ENCODE peak calls at places on chromosomes 2 and 18, in ten cellular contexts. T is stimulated activated CD8-positive, alpha-beta memory T cell treated with anti-CD3 and anti-CD28 coated beads, Interleukin-15, amount 100 ng/mL, for 4 hours; G is CD8-positive, alpha-beta memory T cell; J is WERI-Rb-1; M is EH; D is stimulated activated CD4-positive, alpha-beta T cell treated with anti-CD3 and anti-CD28 coated beads, Interleukin-4, amount 100 ng/mL, for 48 hours; I is skeletal muscle cell; R is T-cell; Y is stimulated activated naive B cell treated with anti-CD40 and anti-IgM and Interleukin-4, amounts not matched to agents 10 μg/mL and 1 μg/mL and 100 μg/mL, for 72 hours; S is LHCN-M2. Z is an unnamed sample.

GRCh38 chr2:17587469-17587868 is 47.0 kb downstream of the VSNL1 start:
- DNase-seq in T (no peak), G (no peak), J (no peak), M (no peak), D (no peak), I (no peak), R (no peak), Y (no peak), S (no peak), Z (no peak)

GRCh38 chr2:29238497-29238896 is 123.3 kb downstream of the CLIP4 start:
- DNase-seq in T (no peak), G (no peak), J (peak; percentile 66), M (peak; percentile 41), D (no peak), I (no peak), R (no peak), Y (no peak), S (peak; percentile 18), Z (no peak)

GRCh38 chr2:71561441-71562267 is 108.3 kb downstream of the DYSF start:
- DNase-seq in T (no peak), G (no peak), J (no peak), M (no peak), D (no peak), I (no peak), R (no peak), Y (no peak), S (no peak), Z (no peak)

GRCh38 chr2:175976758-175977157 is 25.3 kb downstream of the LNPK start:
- DNase-seq in T (no peak), G (no peak), J (no peak), M (peak; percentile 53), D (no peak), I (no peak), R (no peak), Y (no peak), S (peak; percentile 13), Z (no peak)

GRCh38 chr2:88159955-88160415 is 10.2 kb upstream of the THNSL2 start:
- DNase-seq in T (peak; percentile 19), G (peak; percentile 41), J (peak; percentile 37), M (peak; percentile 73), D (peak; percentile 41), I (no peak), R (peak; percentile 51), Y (peak; percentile 34), S (peak; percentile 62), Z (peak; percentile 49)

GRCh38 chr2:234450431-234451095 is 46.3 kb downstream of the ARL4C start:
- DNase-seq in T (no peak), G (peak; percentile 61), J (no peak), M (no peak), D (no peak), I (no peak), R (no peak), Y (no peak), S (no peak), Z (no peak)

GRCh38 chr18:26342646-26343045 is 116.4 kb downstream of the TAF4B start:
- DNase-seq in T (no peak), G (no peak), J (no peak), M (no peak), D (no peak), I (no peak), R (no peak), Y (no peak), S (no peak), Z (no peak)

GRCh38 chr2:3785220-3785889 is 82.0 kb downstream of the DCDC2C start:
- DNase-seq in T (no peak), G (no peak), J (no peak), M (peak; percentile 1), D (no peak), I (peak; percentile 47), R (no peak), Y (no peak), S (no peak), Z (no peak)

GRCh38 chr18:2420367-2420766 is 150.9 kb downstream of the METTL4 start:
- DNase-seq in T (no peak), G (no peak), J (no peak), M (no peak), D (no peak), I (no peak), R (no peak), Y (no peak), S (no peak), Z (no peak)

GRCh38 chr2:151007365-151007764 is 254.3 kb downstream of the RBM43 start:
- DNase-seq in T (no peak), G (no peak), J (no peak), M (no peak), D (no peak), I (peak; percentile 12), R (no peak), Y (no peak), S (peak; percentile 29), Z (no peak)

GRCh38 chr2:216568563-216568962 is 64.7 kb upstream of the IGFBP2 start:
- DNase-seq in T (no peak), G (no peak), J (no peak), M (no peak), D (no peak), I (no peak), R (no peak), Y (no peak), S (no peak), Z (no peak)

GRCh38 chr18:76493213-76494107 is 1.6 kb downstream of the ZNF516 start:
- DNase-seq in T (no peak), G (peak; percentile 22), J (peak; percentile 44), M (peak; percentile 68), D (no peak), I (no peak), R (no peak), Y (no peak), S (no peak), Z (no peak)

GRCh38 chr2:121382744-121383143 is 97.7 kb upstream of the TFCP2L1 start:
- DNase-seq in T (no peak), G (no peak), J (no peak), M (peak; percentile 23), D (no peak), I (no peak), R (no peak), Y (no peak), S (no peak), Z (no peak)

GRCh38 chr2:68330691-68331090 is 10.9 kb upstream of the CNRIP1 start:
- DNase-seq in T (no peak), G (no peak), J (no peak), M (peak; percentile 67), D (no peak), I (no peak), R (no peak), Y (no peak), S (no peak), Z (no peak)

GRCh38 chr2:31337197-31337596 is 77.3 kb downstream of the XDH start:
- DNase-seq in T (no peak), G (no peak), J (no peak), M (peak; percentile 77), D (no peak), I (no peak), R (no peak), Y (no peak), S (no peak), Z (no peak)

GRCh38 chr2:174590928-174591648 is 6.5 kb downstream of the WIPF1 start:
- DNase-seq in T (no peak), G (no peak), J (no peak), M (peak; percentile 74), D (no peak), I (no peak), R (no peak), Y (no peak), S (no peak), Z (no peak)

GRCh38 chr2:226325541-226325940 is 474.1 kb downstream of the IRS1 start:
- DNase-seq in T (no peak), G (no peak), J (no peak), M (peak; percentile 21), D (no peak), I (no peak), R (no peak), Y (no peak), S (no peak), Z (no peak)

GRCh38 chr2:8750221-8750620 is 68.4 kb downstream of the ID2 start:
- DNase-seq in T (no peak), G (no peak), J (no peak), M (peak; percentile 64), D (no peak), I (no peak), R (no peak), Y (no peak), S (no peak), Z (no peak)

GRCh38 chr18:3194947-3195612 is 24.7 kb downstream of the MYOM1 start:
- DNase-seq in T (no peak), G (no peak), J (no peak), M (no peak), D (no peak), I (no peak), R (no peak), Y (no peak), S (no peak), Z (no peak)

GRCh38 chr2:55097462-55098410 is 47.5 kb upstream of the RTN4 start:
- DNase-seq in T (no peak), G (no peak), J (peak; percentile 42), M (peak; percentile 46), D (no peak), I (no peak), R (no peak), Y (no peak), S (peak; percentile 70), Z (no peak)

GRCh38 chr18:27954226-27954625 is 222.7 kb downstream of the CDH2 start:
- DNase-seq in T (no peak), G (no peak), J (peak; percentile 85), M (peak; percentile 33), D (no peak), I (peak; percentile 88), R (no peak), Y (no peak), S (peak; percentile 90), Z (no peak)